ENCODE peak calls at places on chromosomes 5 and 9, in six cellular contexts. U, T, N, C, O and Z are unnamed samples.

GRCh38 chr5:65867509-65868195 is 58.7 kb upstream of the ERBIN start:
- DNase-seq in O (peak), C (no peak), T (no peak), U (no peak), N (no peak), Z (no peak)

GRCh38 chr5:2185646-2186471 is 303.1 kb upstream of the IRX4 start:
- DNase-seq in C (no peak), O (no peak), U (no peak), T (no peak), N (no peak), Z (no peak)

GRCh38 chr5:178182158-178182876 is 4.9 kb downstream of the GMCL2 start:
- DNase-seq in O (no peak), N (no peak), C (no peak), T (no peak), U (no peak), Z (no peak)

GRCh38 chr9:95264954-95265615 is 52.4 kb downstream of the FANCC start:
- DNase-seq in U (peak), T (no peak), N (no peak), O (peak), C (no peak), Z (no peak)

GRCh38 chr9:133950206-133950915 is 41.8 kb downstream of the VAV2 start:
- DNase-seq in T (no peak), N (no peak), U (peak), C (peak), O (no peak), Z (no peak)

GRCh38 chr9:134930404-134930803 is 12.7 kb upstream of the FCN1 start:
- DNase-seq in U (no peak), O (no peak), T (no peak), C (no peak), N (no peak), Z (no peak)

GRCh38 chr9:84254972-84255371 is 85.6 kb downstream of the SLC28A3 start:
- DNase-seq in O (no peak), U (no peak), N (no peak), C (no peak), T (peak), Z (no peak)

GRCh38 chr5:483434-484184 is 40.6 kb downstream of the EXOC3 start:
- DNase-seq in U (no peak), O (no peak), C (no peak), N (no peak), T (no peak), Z (no peak)

GRCh38 chr9:99092643-99093491 is 12.0 kb upstream of the TGFBR1 start:
- DNase-seq in N (no peak), T (no peak), U (no peak), O (no peak), C (no peak), Z (no peak)

GRCh38 chr5:64746446-64746845 is 22.0 kb downstream of the SREK1IP1 start:
- DNase-seq in N (no peak), U (no peak), C (no peak), O (no peak), T (no peak), Z (no peak)

GRCh38 chr5:125274211-125274610 is 527.8 kb upstream of the ZNF608 start:
- DNase-seq in U (no peak), N (no peak), T (no peak), O (no peak), C (no peak), Z (no peak)

GRCh38 chr9:96202971-96203780 is 98.8 kb downstream of the HSD17B3 start:
- DNase-seq in T (no peak), U (no peak), C (no peak), N (no peak), O (no peak), Z (no peak)

GRCh38 chr5:852431-853401 is 1.9 kb upstream of the ZDHHC11 start:
- DNase-seq in O (no peak), T (no peak), C (no peak), U (no peak), N (no peak), Z (no peak)

GRCh38 chr9:100354121-100354800 is 1.5 kb upstream of the TEX10 start:
- DNase-seq in U (no peak), C (no peak), N (no peak), T (no peak), O (no peak), Z (no peak)

GRCh38 chr5:176877793-176878331 is 21.3 kb downstream of the HK3 start:
- DNase-seq in N (no peak), U (no peak), O (no peak), T (no peak), C (no peak), Z (no peak)

GRCh38 chr5:108101816-108102215 is 280.1 kb downstream of the FBXL17 start:
- DNase-seq in U (no peak), T (no peak), C (no peak), O (no peak), N (no peak), Z (no peak)

GRCh38 chr5:169701910-169702451 is 64.9 kb downstream of the DOCK2 start:
- DNase-seq in N (no peak), T (no peak), U (peak), C (no peak), O (peak), Z (no peak)

GRCh38 chr9:131233989-131234388 is 42.3 kb downstream of the FAM78A start:
- DNase-seq in O (no peak), T (no peak), N (no peak), C (peak), U (no peak), Z (no peak)

DNA sequence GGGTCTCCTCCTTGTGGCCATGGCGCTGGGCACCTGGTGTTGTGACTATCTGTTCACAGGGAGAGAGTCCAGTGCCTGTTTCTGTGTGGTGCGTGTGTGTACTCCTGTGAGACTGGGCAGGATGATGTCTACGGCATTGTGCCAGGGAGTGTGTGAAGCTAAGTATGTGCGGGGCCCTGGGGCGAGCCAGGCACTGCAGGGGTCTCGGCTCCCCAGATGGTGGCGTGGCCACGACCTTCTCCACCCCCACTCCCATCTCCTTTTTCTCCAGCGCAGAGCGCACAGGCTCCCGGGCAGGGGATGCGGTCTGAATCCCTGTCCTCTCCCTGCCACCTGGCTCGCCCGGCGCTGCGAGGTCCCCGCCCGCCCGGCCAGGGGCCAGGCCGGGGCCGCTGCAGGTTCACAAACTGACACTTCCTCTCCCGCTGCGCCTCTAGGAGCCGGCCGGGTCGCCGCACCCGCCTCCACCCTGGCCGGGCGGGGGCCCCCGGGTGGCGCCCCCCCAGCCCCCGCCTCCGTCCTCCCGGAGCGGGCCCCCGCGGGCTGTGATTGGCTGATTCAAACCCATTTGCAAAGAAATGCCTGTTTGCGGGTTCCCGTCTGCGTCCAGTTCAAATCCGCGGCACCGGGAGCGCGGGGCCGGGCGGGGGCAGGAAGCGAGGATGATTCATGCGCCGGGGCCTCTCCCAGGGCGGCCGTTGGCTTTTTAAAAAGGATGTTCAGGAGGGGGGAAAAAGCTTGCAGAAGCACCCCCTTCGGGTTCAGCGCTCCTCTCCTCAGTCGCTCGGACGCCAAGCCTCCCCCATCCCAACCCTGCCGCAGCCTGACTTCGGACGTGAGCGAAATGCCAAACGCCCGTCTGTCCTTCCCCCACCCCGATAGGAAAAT is 790 bp downstream of the PHF19 start:
- DNase-seq in N (peak), C (peak), T (peak), U (peak), O (peak), Z (peak)
- TF ChIP-seq CTCF in N (no peak), C (peak), T (no peak), U (no peak), O (no peak), Z (no peak)

GRCh38 chr5:110716247-110717245 is 9.9 kb downstream of the TMEM232 start:
- DNase-seq in C (no peak), N (no peak), T (no peak), O (no peak), U (no peak), Z (no peak)
- TF ChIP-seq CTCF in C (peak), N (no peak), T (no peak), O (no peak), U (no peak), Z (no peak)

DNA sequence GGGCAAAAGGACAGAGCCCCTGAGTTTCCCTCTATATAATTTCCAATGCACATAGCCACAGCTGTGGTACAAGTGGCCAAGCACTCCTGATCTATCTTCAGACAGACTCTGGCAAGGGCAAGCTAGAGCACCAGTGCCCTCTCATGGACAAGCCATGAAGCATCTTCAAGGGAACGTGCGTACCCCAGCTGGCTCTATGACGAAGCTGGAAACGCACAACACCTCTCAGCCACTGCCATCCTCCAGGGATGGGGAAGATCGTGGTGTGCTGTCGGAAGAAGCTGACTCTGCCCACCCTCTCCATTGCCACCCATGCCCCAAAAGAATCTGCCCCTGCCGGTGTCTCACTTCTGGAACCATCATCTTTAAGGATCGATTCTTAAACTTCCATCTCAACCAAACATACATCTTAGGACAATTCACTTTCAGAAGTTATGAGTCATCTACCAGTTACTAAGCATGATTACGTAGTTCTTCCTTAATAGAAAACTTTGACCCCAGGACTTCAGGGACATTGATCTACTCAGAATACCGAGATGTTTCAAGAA is 482.9 kb downstream of the AGTPBP1 start:
- DNase-seq in C (peak), U (peak), T (peak), O (peak), N (no peak), Z (no peak)
- TF ChIP-seq CTCF in C (peak), U (peak), T (peak), O (peak), N (no peak), Z (no peak)

GRCh38 chr5:148850836-148851235 is 24.4 kb downstream of the ADRB2 start:
- DNase-seq in O (no peak), C (no peak), T (no peak), N (no peak), U (no peak), Z (no peak)
- TF ChIP-seq CTCF in O (no peak), C (no peak), T (no peak), N (no peak), U (no peak), Z (no peak)